ENCODE peak calls at places on chromosomes 16 and 17, in eight cellular contexts. A, N, F, Q, C, H, W and J are unnamed samples.

GRCh38 chr16:85148959-85149358 is 36.7 kb upstream of the CIBAR2 start:
- DNase-seq in A (no peak), N (no peak), F (no peak), Q (peak), C (no peak), H (no peak), W (no peak), J (no peak)

GRCh38 chr17:28879886-28880571 is 17.5 kb downstream of the FLOT2 start:
- DNase-seq in A (no peak), N (no peak), F (no peak), Q (no peak), C (peak), H (no peak), W (no peak), J (no peak)

GRCh38 chr16:50166511-50167500 is 13.7 kb downstream of the TENT4B start:
- DNase-seq in A (no peak), N (no peak), F (peak), Q (no peak), C (no peak), H (no peak), W (no peak), J (no peak)

GRCh38 chr17:44106801-44107200 is 16.6 kb downstream of the HDAC5 start:
- DNase-seq in A (no peak), N (no peak), F (no peak), Q (no peak), C (no peak), H (no peak), W (no peak), J (no peak)

GRCh38 chr16:10776280-10776679 is 32.6 kb downstream of the NUBP1 start:
- DNase-seq in A (no peak), N (no peak), F (no peak), Q (no peak), C (no peak), H (no peak), W (no peak), J (no peak)

GRCh38 chr16:73124097-73124652 is 76.2 kb upstream of the ZFHX3 start:
- DNase-seq in A (no peak), N (no peak), F (peak), Q (no peak), C (no peak), H (no peak), W (no peak), J (no peak)

GRCh38 chr16:79648846-79649245 is 48.3 kb upstream of the MAF start:
- DNase-seq in A (no peak), N (no peak), F (no peak), Q (no peak), C (no peak), H (no peak), W (no peak), J (no peak)

GRCh38 chr16:63130942-63131341 is 1094.7 kb upstream of the CDH8 start:
- DNase-seq in A (no peak), N (no peak), F (no peak), Q (no peak), C (no peak), H (no peak), W (no peak), J (no peak)

GRCh38 chr16:70604407-70605283 is 41.7 kb upstream of the IL34 start:
- DNase-seq in A (no peak), N (no peak), F (no peak), Q (no peak), C (no peak), H (no peak), W (no peak), J (no peak)
- TF ChIP-seq CTCF in A (no peak), N (no peak), F (no peak), Q (no peak), C (no peak), H (no peak), W (peak), J (no peak)

DNA sequence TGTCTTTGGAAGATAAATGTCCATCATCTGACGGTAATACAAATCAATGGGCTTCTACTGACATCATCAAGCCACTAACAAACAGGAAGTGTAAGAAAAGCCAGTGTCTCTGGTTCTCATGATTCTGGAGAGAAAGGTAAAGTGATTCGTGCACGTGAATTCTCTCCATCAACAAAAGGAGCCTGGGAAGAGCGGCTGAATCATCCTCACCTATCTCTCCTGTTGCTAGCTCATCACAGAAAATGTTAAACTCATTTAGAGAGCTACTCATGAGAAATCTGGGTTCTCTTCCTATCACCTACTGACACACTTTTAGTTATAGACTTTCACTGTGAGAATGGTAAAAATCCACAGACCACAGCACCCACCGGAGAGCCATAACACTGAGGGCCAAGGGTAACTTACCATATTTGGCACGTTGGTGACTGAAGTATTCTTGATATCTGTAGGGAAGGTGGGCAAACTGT is 70.3 kb downstream of the CREBBP start:
- DNase-seq in A (no peak), N (no peak), F (no peak), Q (no peak), C (no peak), H (no peak), W (no peak), J (no peak)
- H3K27ac ChIP-seq in A (no peak), N (no peak), F (no peak), Q (no peak), C (no peak), H (no peak), W (no peak), J (no peak)

DNA sequence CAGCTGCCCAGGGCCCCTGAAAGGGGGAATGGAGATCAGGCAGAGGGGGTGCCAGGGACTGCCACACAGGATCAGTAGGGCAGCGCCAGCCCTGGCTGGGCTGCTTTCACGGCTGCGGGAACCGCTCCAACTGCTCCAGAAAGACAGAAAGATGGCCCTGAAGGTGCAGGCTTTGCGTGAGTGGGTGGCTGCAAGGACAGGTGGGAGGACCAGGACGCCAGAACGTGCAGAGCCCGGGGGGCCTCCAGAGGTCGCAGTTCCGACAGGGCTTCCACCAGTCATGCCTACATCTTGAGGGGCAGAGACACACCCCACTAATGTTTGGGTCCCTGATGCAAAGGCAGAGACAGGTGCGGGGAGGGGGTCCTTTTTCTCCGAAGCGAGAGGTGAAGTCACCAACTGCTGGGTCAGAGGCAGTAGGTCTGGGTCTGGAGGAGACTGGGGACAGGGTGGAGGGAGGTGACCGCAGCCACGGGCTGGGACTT is 790 bp upstream of the ATP6V0C start:
- DNase-seq in A (no peak), N (no peak), F (no peak), Q (no peak), C (peak), H (no peak), W (no peak), J (no peak)
- TF ChIP-seq CTCF in A (no peak), N (no peak), F (no peak), Q (no peak), C (no peak), H (no peak), W (peak), J (no peak)

DNA sequence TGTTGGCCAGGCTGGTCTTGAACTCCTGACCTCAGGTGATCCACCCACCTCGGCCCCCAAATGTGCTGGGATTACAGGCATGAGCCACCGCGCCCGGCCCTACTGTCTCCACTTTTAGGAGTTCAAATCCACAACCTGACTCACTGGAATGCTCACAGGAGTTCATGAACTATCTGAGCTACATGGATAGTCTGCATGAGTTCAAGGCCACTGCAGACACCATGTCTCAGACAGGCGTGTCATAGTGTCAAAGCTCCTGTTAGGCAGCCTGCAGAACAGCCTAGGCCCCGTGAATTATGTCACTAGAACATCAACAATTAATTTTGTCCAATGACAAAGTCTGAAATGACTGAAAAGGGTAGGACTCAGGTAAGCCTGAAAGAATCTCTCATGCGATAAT is 38.3 kb upstream of the NDRG4 start:
- DNase-seq in A (no peak), N (no peak), F (no peak), Q (no peak), C (no peak), H (no peak), W (no peak), J (no peak)
- H3K27ac ChIP-seq in A (no peak), N (no peak), F (no peak), Q (no peak), C (no peak), H (no peak), W (no peak), J (peak)

DNA sequence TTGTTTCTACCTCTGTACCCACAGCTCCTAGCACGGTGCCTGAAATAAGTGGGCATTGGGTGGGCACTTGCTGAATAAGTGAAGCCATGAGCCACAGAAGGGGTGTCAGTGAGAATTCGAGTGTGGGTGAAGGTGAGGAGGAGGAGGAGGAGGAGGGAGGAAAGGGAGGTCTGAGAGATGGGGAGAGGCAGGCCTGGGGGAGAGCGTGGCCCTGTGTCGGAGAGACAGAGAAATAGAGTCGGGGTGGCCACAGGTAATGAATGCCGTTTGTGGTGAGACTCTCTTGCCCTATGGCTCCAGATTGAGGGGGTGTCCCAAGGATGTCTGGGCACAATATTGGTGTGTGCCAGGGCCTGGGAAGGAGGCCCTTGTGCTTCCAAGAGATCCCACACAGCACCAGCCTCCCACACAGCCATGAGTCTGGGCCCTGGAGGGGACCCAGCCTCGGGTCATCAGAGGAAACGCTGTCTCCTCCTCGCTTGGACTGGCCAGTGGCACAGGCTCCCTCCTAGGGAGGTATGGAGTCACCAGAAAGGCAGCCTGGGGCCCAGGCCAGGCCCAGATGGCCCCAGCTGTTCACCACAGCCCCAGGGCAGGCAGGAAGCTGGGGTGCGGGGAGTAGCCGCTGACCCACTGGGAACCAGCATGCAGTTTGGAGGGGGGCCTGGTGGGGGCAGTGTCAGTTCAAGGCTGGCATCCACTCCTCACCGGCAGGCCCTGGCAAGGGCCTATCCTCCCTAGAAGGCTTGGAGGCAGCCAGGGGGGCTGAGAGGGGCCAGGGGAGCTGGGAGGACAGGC is 49.0 kb downstream of the SDK2 start:
- DNase-seq in A (no peak), N (no peak), F (peak), Q (no peak), C (no peak), H (peak), W (no peak), J (peak)
- TF ChIP-seq CTCF in A (peak), N (peak), F (peak), Q (no peak), C (no peak), H (peak), W (peak), J (peak)

DNA sequence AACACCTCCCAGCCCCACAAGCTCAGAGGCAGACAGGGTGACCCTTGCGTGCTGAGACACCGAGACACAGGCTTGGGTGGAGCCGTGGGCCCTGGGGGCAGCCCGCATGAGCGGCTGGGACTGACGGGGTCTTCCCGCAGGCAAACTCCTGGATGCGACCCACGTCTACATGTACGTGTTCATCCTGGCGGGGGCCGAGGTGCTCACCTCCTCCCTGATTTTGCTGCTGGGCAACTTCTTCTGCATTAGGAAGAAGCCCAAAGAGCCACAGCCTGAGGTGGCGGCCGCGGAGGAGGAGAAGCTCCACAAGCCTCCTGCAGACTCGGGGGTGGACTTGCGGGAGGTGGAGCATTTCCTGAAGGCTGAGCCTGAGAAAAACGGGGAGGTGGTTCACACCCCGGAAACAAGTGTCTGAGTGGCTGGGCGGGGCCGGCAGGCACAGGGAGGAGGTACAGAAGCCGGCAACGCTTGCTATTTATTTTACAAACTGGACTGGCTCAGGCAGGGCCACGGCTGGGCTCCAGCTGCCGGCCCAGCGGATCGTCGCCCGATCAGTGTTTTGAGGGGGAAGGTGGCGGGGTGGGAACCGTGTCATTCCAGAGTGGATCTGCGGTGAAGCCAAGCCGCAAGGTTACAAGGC is 9.8 kb downstream of the SLC16A3 start:
- DNase-seq in A (peak), N (peak), F (peak), Q (peak), C (peak), H (no peak), W (no peak), J (peak)
- H3K27ac ChIP-seq in A (peak), N (peak), F (no peak), Q (peak), C (peak), H (peak), W (peak), J (peak)

GRCh38 chr17:17150450-17150804 is 55.7 kb downstream of the PLD6 start:
- DNase-seq in A (no peak), N (no peak), F (no peak), Q (no peak), C (no peak), H (no peak), W (no peak), J (no peak)

GRCh38 chr17:17151055-17151454 is 55.1 kb downstream of the PLD6 start:
- DNase-seq in A (no peak), N (no peak), F (peak), Q (no peak), C (no peak), H (no peak), W (peak), J (no peak)

GRCh38 chr17:17152385-17152784 is 53.7 kb downstream of the PLD6 start:
- DNase-seq in A (no peak), N (no peak), F (peak), Q (peak), C (no peak), H (peak), W (no peak), J (peak)

GRCh38 chr17:17151962-17152361 is 54.2 kb downstream of the PLD6 start:
- DNase-seq in A (no peak), N (peak), F (peak), Q (peak), C (no peak), H (peak), W (peak), J (peak)

GRCh38 chr17:17151541-17151940 is 54.6 kb downstream of the PLD6 start:
- DNase-seq in A (no peak), N (no peak), F (peak), Q (no peak), C (no peak), H (no peak), W (no peak), J (no peak)
- TF ChIP-seq CTCF in A (no peak), N (no peak), F (no peak), Q (no peak), C (no peak), H (no peak), W (no peak), J (no peak)

DNA sequence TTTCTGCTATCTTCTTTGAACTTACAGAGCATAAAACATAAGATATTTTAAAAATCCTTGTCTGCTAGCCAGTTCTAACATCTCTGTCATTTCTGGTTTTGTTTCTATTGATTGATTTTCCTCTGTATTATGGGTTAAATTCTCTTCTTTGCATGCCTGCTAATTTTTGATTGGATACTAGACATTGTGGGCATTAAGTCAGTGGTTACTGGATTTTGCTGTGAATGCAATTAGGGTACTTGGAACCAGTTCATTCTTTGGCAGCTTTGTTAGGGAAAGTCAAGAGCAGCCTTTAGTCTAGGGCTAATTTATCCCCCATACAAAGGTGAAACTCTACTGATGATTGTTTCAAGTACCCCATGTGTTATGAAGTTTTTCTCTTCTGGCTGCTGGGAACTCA is 127.0 kb upstream of the NACA2 start:
- DNase-seq in A (no peak), N (no peak), F (no peak), Q (no peak), C (no peak), H (no peak), W (no peak), J (no peak)
- H3K27ac ChIP-seq in A (no peak), N (no peak), F (no peak), Q (no peak), C (no peak), H (no peak), W (no peak), J (no peak)

DNA sequence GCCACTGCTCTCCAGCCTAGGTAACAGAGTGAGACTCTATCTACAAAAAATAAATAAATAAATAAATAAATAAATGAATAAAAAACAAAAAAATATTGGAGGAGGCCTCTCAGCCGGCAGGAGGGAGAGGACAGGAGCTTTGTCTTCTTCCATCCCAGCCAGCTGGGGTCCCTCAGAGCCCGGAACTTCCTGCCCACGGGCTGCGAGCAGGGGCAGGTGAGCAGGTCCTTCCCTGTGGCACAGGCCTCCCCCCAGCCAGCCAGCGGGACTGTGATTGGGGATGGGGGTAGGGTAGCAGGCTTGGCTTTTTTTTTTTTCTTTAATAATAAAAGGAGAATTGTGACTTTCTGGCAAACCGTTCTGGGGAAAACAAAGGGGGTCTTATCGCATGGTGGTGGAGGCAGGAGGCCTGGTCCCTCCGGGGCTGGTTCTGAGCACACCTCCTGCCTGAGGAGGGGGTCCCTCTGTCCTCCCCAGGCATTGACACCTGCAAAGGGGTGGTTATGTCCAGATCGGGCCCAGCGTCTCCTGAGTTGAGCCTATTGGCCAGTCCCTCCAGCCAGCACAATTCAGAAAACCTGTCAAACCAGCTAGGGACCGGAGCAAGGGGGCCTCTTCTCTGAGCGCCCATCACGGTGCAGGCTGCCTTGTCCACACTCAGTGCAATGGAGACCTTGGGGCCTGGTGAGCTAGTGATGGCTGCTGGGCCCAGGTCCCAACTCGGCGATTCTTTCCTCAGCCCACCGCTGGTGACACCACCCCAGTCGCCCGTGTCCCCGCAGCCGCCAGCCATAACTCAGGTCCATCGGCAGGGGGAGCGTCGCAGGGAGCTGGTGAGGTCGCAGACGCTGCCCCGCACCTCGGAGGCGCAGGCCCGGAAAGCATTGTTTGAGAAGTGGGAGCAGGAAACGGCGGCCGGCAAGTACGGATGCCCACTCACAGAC is 10.3 kb downstream of the SMTNL2 start:
- DNase-seq in A (peak), N (no peak), F (no peak), Q (no peak), C (peak), H (no peak), W (no peak), J (no peak)
- TF ChIP-seq CTCF in A (peak), N (no peak), F (no peak), Q (no peak), C (peak), H (peak), W (peak), J (peak)